ENCODE peak calls at places on chromosome 12, in six cellular contexts. G is transverse colon, N is GM12878, U is ovary, Y is stomach, Z is HepG2. K is an unnamed sample.

GRCh38 chr12:48032597-48032996 is 28.3 kb upstream of the COL2A1 start:
- DNase-seq in G (no peak), Y (no peak), Z (no peak), N (no peak), U (no peak), K (no peak)

GRCh38 chr12:75908961-75909699 is 122.4 kb downstream of the PHLDA1 start:
- DNase-seq in U (peak), Z (peak), Y (peak), N (no peak), G (peak), K (no peak)

GRCh38 chr12:3595721-3596120 is 104.7 kb downstream of the PRMT8 start:
- DNase-seq in N (no peak), Z (no peak), Y (no peak), U (no peak), G (no peak), K (no peak)

GRCh38 chr12:131536766-131537165 is 174.1 kb upstream of the SFSWAP start:
- DNase-seq in Z (no peak), Y (no peak), N (no peak), G (no peak), U (no peak), K (no peak)

GRCh38 chr12:111431772-111432171 is 26.0 kb downstream of the SH2B3 start:
- DNase-seq in N (no peak), Y (no peak), Z (no peak), U (no peak), G (no peak), K (no peak)

GRCh38 chr12:51307655-51308593 is 16.1 kb downstream of the BIN2 start:
- DNase-seq in Z (no peak), U (no peak), G (peak), N (no peak), Y (no peak), K (no peak)

GRCh38 chr12:124862768-124863408 is 776 bp downstream of the SCARB1 start:
- DNase-seq in Y (no peak), G (peak), N (no peak), Z (no peak), U (no peak), K (peak)

GRCh38 chr12:127930122-127930521 is 336.8 kb upstream of the TMEM132C start:
- DNase-seq in Z (no peak), Y (no peak), N (no peak), U (no peak), G (no peak), K (no peak)

GRCh38 chr12:62519043-62519442 is 52.4 kb downstream of the MON2 start:
- DNase-seq in Z (no peak), G (no peak), U (no peak), Y (no peak), N (no peak), K (no peak)

GRCh38 chr12:77152623-77153193 is 87.3 kb upstream of the E2F7 start:
- DNase-seq in Y (no peak), G (no peak), N (no peak), U (no peak), Z (peak), K (no peak)

GRCh38 chr12:106982229-106982628 is 4.7 kb downstream of the MTERF2 start:
- DNase-seq in Z (no peak), Y (no peak), G (no peak), N (no peak), U (no peak), K (no peak)

GRCh38 chr12:110266980-110267620 is 13.9 kb upstream of the ATP2A2 start:
- DNase-seq in U (peak), Y (no peak), G (no peak), N (no peak), Z (no peak), K (peak)

GRCh38 chr12:9813821-9814798 is 13.2 kb upstream of the KLRF1 start:
- DNase-seq in Y (peak), N (peak), G (peak), U (peak), Z (peak), K (peak)
- H3K4me3 ChIP-seq in Y (peak), N (peak), G (no peak), U (no peak), Z (no peak), K (peak)

GRCh38 chr12:120438495-120439198 is 734 bp downstream of the COX6A1 start:
- DNase-seq in Z (no peak), G (no peak), N (no peak), Y (no peak), U (no peak), K (no peak)
- TF ChIP-seq POLR2A in Z (no peak), G (no peak), N (no peak), Y (no peak), U (no peak), K (no peak)

DNA sequence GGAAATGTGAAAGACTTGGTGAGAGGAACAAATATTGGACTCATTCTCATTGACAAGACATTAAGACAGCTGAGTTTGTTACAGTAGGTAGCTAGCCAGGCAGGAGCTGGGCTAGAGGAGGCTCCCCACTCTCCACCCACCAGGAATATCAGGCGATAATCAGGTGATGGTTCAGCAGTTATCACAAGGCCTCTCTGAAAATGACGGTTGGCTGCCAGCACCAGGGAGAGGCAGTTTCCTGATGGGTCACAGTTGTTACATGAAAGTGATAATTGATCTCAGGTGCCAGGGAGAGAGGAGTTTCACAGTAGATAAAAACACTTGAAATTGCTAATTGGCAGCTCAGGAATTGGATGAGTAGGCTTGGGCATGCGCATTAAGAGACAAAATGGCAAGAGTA is 116.5 kb downstream of the TMTC2 start:
- DNase-seq in Z (no peak), N (no peak), Y (no peak), U (no peak), G (no peak), K (no peak)
- TF ChIP-seq EP300 in Z (no peak), N (no peak), Y (no peak), U (no peak), G (no peak), K (no peak)

GRCh38 chr12:38907171-38907923 is 2.0 kb upstream of the CPNE8 start:
- DNase-seq in Y (no peak), U (no peak), N (no peak), G (no peak), Z (no peak), K (no peak)

GRCh38 chr12:38904932-38905479 is 385 bp downstream of the CPNE8 start:
- DNase-seq in Y (peak), Z (peak), G (peak), U (peak), N (peak), K (peak)

GRCh38 chr12:38906482-38907170 is 1.2 kb upstream of the CPNE8 start:
- DNase-seq in N (peak), G (peak), U (peak), Z (peak), Y (peak), K (peak)

GRCh38 chr12:38905480-38906351 is at the start of gene CPNE8:
- DNase-seq in Y (peak), N (peak), Z (no peak), G (peak), U (peak), K (peak)

GRCh38 chr12:38903596-38903995 is 1.8 kb downstream of the CPNE8 start:
- DNase-seq in U (no peak), N (no peak), G (no peak), Z (no peak), Y (no peak), K (no peak)
- H3K4me3 ChIP-seq in U (no peak), N (peak), G (no peak), Z (no peak), Y (peak), K (peak)

GRCh38 chr12:79830425-79830824 is 104.5 kb downstream of the PPP1R12A start:
- DNase-seq in G (no peak), Z (no peak), U (no peak), N (no peak), Y (no peak), K (no peak)
- TF ChIP-seq POLR2A in G (no peak), Z (no peak), U (no peak), N (no peak), Y (no peak), K (no peak)

DNA sequence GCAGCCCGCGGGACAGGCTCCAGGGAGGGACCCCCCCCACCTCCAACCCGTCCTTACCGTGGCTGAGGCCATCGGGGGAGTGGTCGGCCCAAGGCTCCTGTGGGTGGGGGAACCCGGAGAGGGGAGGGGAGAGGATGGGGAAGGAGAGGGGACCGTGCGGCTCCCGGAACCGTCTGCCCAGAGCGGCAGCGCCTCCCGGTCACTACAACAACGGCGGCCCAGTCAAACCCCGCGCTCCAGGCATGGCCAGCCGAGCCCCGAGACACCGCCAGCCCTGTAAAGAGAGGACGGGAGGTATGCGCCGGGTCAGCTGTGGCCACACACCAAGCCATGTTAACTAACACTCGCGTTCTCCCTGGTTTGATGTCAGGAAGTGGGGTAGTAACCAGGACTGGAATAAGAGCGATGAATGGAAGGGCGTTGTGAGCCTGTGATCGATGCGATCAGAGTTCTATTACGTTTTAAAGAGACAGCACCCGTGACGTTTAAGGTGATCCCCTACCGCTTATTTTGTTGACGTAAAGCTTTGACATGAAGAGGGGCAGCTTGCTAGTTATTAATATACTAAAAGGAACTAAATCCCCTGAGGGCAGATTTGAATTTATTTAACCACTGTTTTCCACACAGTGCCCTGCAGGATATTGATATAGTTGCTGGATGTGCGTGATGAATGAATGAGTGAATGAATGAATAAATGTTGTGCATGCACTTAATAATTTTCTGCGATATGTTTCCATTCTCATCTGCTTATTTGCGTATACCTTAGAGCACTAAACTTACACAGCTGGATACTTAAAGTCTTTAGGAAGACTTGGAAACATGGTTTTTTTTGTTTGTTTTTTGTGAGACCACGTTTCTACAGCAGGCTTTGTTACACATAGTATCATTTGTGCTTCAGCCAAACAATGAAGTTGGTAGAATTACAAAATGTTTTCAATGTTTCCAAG is at the start of gene POC1B:
- DNase-seq in U (peak), G (peak), Y (peak), N (peak), Z (peak), K (peak)
- TF ChIP-seq EP300 in U (no peak), G (no peak), Y (no peak), N (no peak), Z (peak), K (no peak)

GRCh38 chr12:113462880-113463745 is 8.6 kb downstream of the LHX5 start:
- DNase-seq in G (no peak), Z (no peak), N (no peak), U (no peak), Y (no peak), K (no peak)
- H3K4me3 ChIP-seq in G (no peak), Z (no peak), N (no peak), U (no peak), Y (peak), K (no peak)

GRCh38 chr12:11174022-11174421 is 3.0 kb downstream of the SMIM10L1 start:
- DNase-seq in Y (no peak), U (no peak), G (no peak), Z (no peak), N (no peak), K (no peak)
- TF ChIP-seq POLR2A in Y (no peak), U (no peak), G (no peak), Z (no peak), N (no peak), K (no peak)

K was measured in upper lobe of left lung.